ENCODE peak calls at places on chromosomes 6 and 20, in nine cellular contexts. T is GDM1, F is activated T-cell treated with anti-CD3 and anti-CD28 coated beads for 24 hours, R is tibial artery, S is left ventricle myocardium inferior, O is T-helper 1 cell, N is mucosa of descending colon, Q is H7, Y is ovary. J is an unnamed sample.

GRCh38 chr20:40160151-40160550 is 528.9 kb downstream of the MAFB start:
- DNase-seq in T (peak; percentile 29), F (no peak), R (peak; percentile 75), S (peak; percentile 26), O (no peak), N (peak; percentile 23), Q (peak; percentile 34), Y (no peak), J (no peak)

GRCh38 chr20:24721891-24722530 is 227.1 kb upstream of the CST7 start:
- DNase-seq in T (no peak), F (no peak), R (no peak), S (no peak), O (no peak), N (no peak), Q (no peak), Y (no peak), J (no peak)

GRCh38 chr6:110178626-110179405 is 654 bp downstream of the WASF1 start:
- DNase-seq in T (peak; percentile 60), F (peak; percentile 34), R (peak; percentile 75), S (peak; percentile 15), O (peak; percentile 72), N (peak; percentile 63), Q (peak; percentile 59), Y (peak; percentile 45), J (peak; percentile 70)

GRCh38 chr20:32973077-32973717 is 31.0 kb downstream of the SUN5 start:
- DNase-seq in T (no peak), F (no peak), R (no peak), S (no peak), O (no peak), N (no peak), Q (peak; percentile 2), Y (no peak), J (no peak)

GRCh38 chr20:1813101-1813529 is 82.1 kb upstream of the SIRPA start:
- DNase-seq in T (no peak), F (no peak), R (peak; percentile 94), S (peak; percentile 69), O (no peak), N (no peak), Q (no peak), Y (no peak), J (no peak)

GRCh38 chr6:116166369-116166768 is 40.4 kb upstream of the COL10A1 start:
- DNase-seq in T (no peak), F (no peak), R (no peak), S (no peak), O (no peak), N (no peak), Q (no peak), Y (no peak), J (no peak)

GRCh38 chr6:134436281-134436815 is 118.4 kb upstream of the SGK1 start:
- DNase-seq in T (no peak), F (peak; percentile 67), R (no peak), S (no peak), O (no peak), N (no peak), Q (no peak), Y (peak; percentile 30), J (peak; percentile 25)

GRCh38 chr6:135812085-135812526 is 39.4 kb upstream of the PDE7B start:
- DNase-seq in T (no peak), F (no peak), R (peak; percentile 72), S (peak; percentile 26), O (no peak), N (no peak), Q (no peak), Y (no peak), J (no peak)

GRCh38 chr6:125612400-125612846 is 137.0 kb upstream of the HEY2 start:
- DNase-seq in T (no peak), F (no peak), R (no peak), S (no peak), O (no peak), N (no peak), Q (no peak), Y (no peak), J (no peak)

GRCh38 chr6:38554700-38555413 is 84.9 kb downstream of the BTBD9 start:
- DNase-seq in T (no peak), F (no peak), R (no peak), S (no peak), O (no peak), N (no peak), Q (no peak), Y (no peak), J (no peak)

GRCh38 chr6:18237167-18237566 is 27.2 kb downstream of the DEK start:
- DNase-seq in T (no peak), F (no peak), R (no peak), S (no peak), O (no peak), N (no peak), Q (no peak), Y (no peak), J (no peak)

GRCh38 chr20:38167851-38168760 is 3.0 kb upstream of the TGM2 start:
- DNase-seq in T (no peak), F (no peak), R (peak; percentile 96), S (peak; percentile 78), O (no peak), N (peak; percentile 51), Q (no peak), Y (no peak), J (no peak)

GRCh38 chr6:132464538-132465256 is 48.2 kb downstream of the STX7 start:
- DNase-seq in T (no peak), F (no peak), R (no peak), S (no peak), O (no peak), N (no peak), Q (no peak), Y (no peak), J (no peak)

GRCh38 chr6:105921781-105922180 is 164.4 kb upstream of the PRDM1 start:
- DNase-seq in T (no peak), F (no peak), R (no peak), S (no peak), O (no peak), N (no peak), Q (no peak), Y (no peak), J (no peak)

GRCh38 chr20:51396365-51396909 is 146.1 kb downstream of the NFATC2 start:
- DNase-seq in T (no peak), F (no peak), R (no peak), S (no peak), O (no peak), N (no peak), Q (no peak), Y (no peak), J (no peak)

GRCh38 chr6:72032056-72032455 is 145.7 kb downstream of the RIMS1 start:
- DNase-seq in T (no peak), F (no peak), R (no peak), S (no peak), O (no peak), N (no peak), Q (no peak), Y (no peak), J (no peak)

GRCh38 chr6:13762648-13763441 is 51.2 kb upstream of the RANBP9 start:
- DNase-seq in T (peak; percentile 76), F (peak; percentile 13), R (peak; percentile 84), S (no peak), O (no peak), N (no peak), Q (no peak), Y (peak; percentile 52), J (no peak)

GRCh38 chr6:30735668-30736314 is 6.7 kb downstream of the FLOT1 start:
- DNase-seq in T (no peak), F (no peak), R (no peak), S (no peak), O (no peak), N (no peak), Q (no peak), Y (no peak), J (no peak)

GRCh38 chr6:106141441-106142237 is 55.5 kb downstream of the PRDM1 start:
- DNase-seq in T (no peak), F (no peak), R (no peak), S (no peak), O (no peak), N (no peak), Q (no peak), Y (no peak), J (no peak)

GRCh38 chr20:11270566-11270965 is 596.8 kb upstream of the JAG1 start:
- DNase-seq in T (no peak), F (no peak), R (no peak), S (no peak), O (no peak), N (no peak), Q (peak; percentile 27), Y (no peak), J (no peak)

GRCh38 chr6:138429731-138430130 is 25.7 kb downstream of the HEBP2 start:
- DNase-seq in T (no peak), F (no peak), R (no peak), S (no peak), O (no peak), N (no peak), Q (no peak), Y (no peak), J (no peak)

GRCh38 chr6:25132934-25133333 is 146.2 kb upstream of the CARMIL1 start:
- DNase-seq in T (no peak), F (no peak), R (no peak), S (no peak), O (no peak), N (no peak), Q (no peak), Y (no peak), J (no peak)

GRCh38 chr20:45337367-45338120 is 10.7 kb downstream of the SDC4 start:
- DNase-seq in T (no peak), F (no peak), R (peak; percentile 86), S (peak; percentile 46), O (no peak), N (peak; percentile 68), Q (no peak), Y (peak; percentile 70), J (no peak)

GRCh38 chr20:51331466-51331865 is 211.1 kb downstream of the NFATC2 start:
- DNase-seq in T (no peak), F (no peak), R (no peak), S (no peak), O (no peak), N (no peak), Q (no peak), Y (no peak), J (no peak)

GRCh38 chr20:37346526-37347346 is 796 bp downstream of the SRC start:
- DNase-seq in T (no peak), F (no peak), R (peak; percentile 69), S (no peak), O (no peak), N (no peak), Q (peak; percentile 91), Y (peak; percentile 40), J (no peak)

GRCh38 chr6:41719796-41720620 is 15.4 kb downstream of the TFEB start:
- DNase-seq in T (no peak), F (no peak), R (no peak), S (no peak), O (no peak), N (no peak), Q (no peak), Y (no peak), J (no peak)

GRCh38 chr6:69835414-69836179 is 30.8 kb upstream of the COL19A1 start:
- DNase-seq in T (peak; percentile 22), F (no peak), R (no peak), S (no peak), O (no peak), N (no peak), Q (peak; percentile 4), Y (no peak), J (no peak)

GRCh38 chr6:107361568-107362270 is 97.6 kb downstream of the PDSS2 start:
- DNase-seq in T (no peak), F (no peak), R (no peak), S (no peak), O (no peak), N (no peak), Q (peak; percentile 19), Y (no peak), J (no peak)

GRCh38 chr6:121998631-121999030 is 400.8 kb upstream of the HSF2 start:
- DNase-seq in T (no peak), F (no peak), R (no peak), S (no peak), O (no peak), N (no peak), Q (no peak), Y (no peak), J (no peak)

GRCh38 chr6:27038498-27038897 is 209.0 kb upstream of the PRSS16 start:
- DNase-seq in T (no peak), F (no peak), R (no peak), S (no peak), O (no peak), N (no peak), Q (no peak), Y (no peak), J (no peak)

GRCh38 chr20:36167826-36168634 is 13.5 kb downstream of the EPB41L1 start:
- DNase-seq in T (no peak), F (no peak), R (no peak), S (no peak), O (no peak), N (no peak), Q (no peak), Y (no peak), J (no peak)